ENCODE peak calls at places on chromosomes 13 and 19, in eight cellular contexts. One of them, this sample, is unnamed.

GRCh38 chr19:7916137-7916907 is 1.7 kb downstream of the TGFBR3L start:
- DNase-seq in colonic mucosa: no peak
- DNase-seq in fibroblast of pulmonary artery: no peak
- DNase-seq in left ventricle myocardium inferior: no peak
- DNase-seq in fibroblast of lung: no peak
- DNase-seq in tibial artery: no peak
- DNase-seq in HL-60: peak
- DNase-seq in stomach: peak
- DNase-seq in this sample: peak

GRCh38 chr19:40578442-40578908 is 1.8 kb downstream of the SHKBP1 start:
- DNase-seq in colonic mucosa: no peak
- DNase-seq in fibroblast of pulmonary artery: peak
- DNase-seq in left ventricle myocardium inferior: no peak
- DNase-seq in fibroblast of lung: no peak
- DNase-seq in tibial artery: no peak
- DNase-seq in HL-60: peak
- DNase-seq in stomach: no peak
- DNase-seq in this sample: no peak

GRCh38 chr13:24272452-24273161 is 36.8 kb upstream of the C1QTNF9 start:
- DNase-seq in colonic mucosa: peak
- DNase-seq in fibroblast of pulmonary artery: no peak
- DNase-seq in left ventricle myocardium inferior: no peak
- DNase-seq in fibroblast of lung: no peak
- DNase-seq in tibial artery: no peak
- DNase-seq in HL-60: no peak
- DNase-seq in stomach: no peak
- DNase-seq in this sample: peak

GRCh38 chr13:113147206-113147605 is 11.2 kb upstream of the PROZ start:
- DNase-seq in colonic mucosa: no peak
- DNase-seq in fibroblast of pulmonary artery: no peak
- DNase-seq in left ventricle myocardium inferior: no peak
- DNase-seq in fibroblast of lung: no peak
- DNase-seq in tibial artery: no peak
- DNase-seq in HL-60: no peak
- DNase-seq in stomach: no peak
- DNase-seq in this sample: no peak

GRCh38 chr19:41928754-41929535 is 696 bp upstream of the ERFL start:
- DNase-seq in colonic mucosa: peak
- DNase-seq in fibroblast of pulmonary artery: no peak
- DNase-seq in left ventricle myocardium inferior: no peak
- DNase-seq in fibroblast of lung: no peak
- DNase-seq in tibial artery: no peak
- DNase-seq in HL-60: peak
- DNase-seq in stomach: no peak
- DNase-seq in this sample: no peak

GRCh38 chr13:88483202-88483601 is 812.0 kb downstream of the SLITRK5 start:
- DNase-seq in colonic mucosa: no peak
- DNase-seq in fibroblast of pulmonary artery: no peak
- DNase-seq in left ventricle myocardium inferior: no peak
- DNase-seq in fibroblast of lung: no peak
- DNase-seq in tibial artery: no peak
- DNase-seq in HL-60: no peak
- DNase-seq in stomach: no peak
- DNase-seq in this sample: no peak

GRCh38 chr19:10861118-10861651 is 10.2 kb upstream of the CARM1 start:
- DNase-seq in colonic mucosa: peak
- DNase-seq in fibroblast of pulmonary artery: peak
- DNase-seq in left ventricle myocardium inferior: no peak
- DNase-seq in fibroblast of lung: no peak
- DNase-seq in tibial artery: no peak
- DNase-seq in HL-60: peak
- DNase-seq in stomach: peak
- DNase-seq in this sample: no peak

GRCh38 chr19:362154-362553 is 17.6 kb upstream of the MIER2 start:
- DNase-seq in colonic mucosa: no peak
- DNase-seq in fibroblast of pulmonary artery: no peak
- DNase-seq in left ventricle myocardium inferior: no peak
- DNase-seq in fibroblast of lung: no peak
- DNase-seq in tibial artery: no peak
- DNase-seq in HL-60: no peak
- DNase-seq in stomach: no peak
- DNase-seq in this sample: no peak

GRCh38 chr13:99766641-99767045 is 204.9 kb downstream of the ZIC5 start:
- DNase-seq in colonic mucosa: no peak
- DNase-seq in fibroblast of pulmonary artery: no peak
- DNase-seq in left ventricle myocardium inferior: no peak
- DNase-seq in fibroblast of lung: no peak
- DNase-seq in tibial artery: no peak
- DNase-seq in HL-60: no peak
- DNase-seq in stomach: no peak
- DNase-seq in this sample: no peak

GRCh38 chr19:40147338-40147692 is 43.9 kb upstream of the MAP3K10 start:
- DNase-seq in colonic mucosa: no peak
- DNase-seq in fibroblast of pulmonary artery: no peak
- DNase-seq in left ventricle myocardium inferior: no peak
- DNase-seq in fibroblast of lung: no peak
- DNase-seq in tibial artery: no peak
- DNase-seq in HL-60: no peak
- DNase-seq in stomach: no peak
- DNase-seq in this sample: no peak

GRCh38 chr19:23867895-23868294 is 46.8 kb upstream of the ZNF726 start:
- DNase-seq in colonic mucosa: no peak
- DNase-seq in fibroblast of pulmonary artery: no peak
- DNase-seq in left ventricle myocardium inferior: no peak
- DNase-seq in fibroblast of lung: no peak
- DNase-seq in tibial artery: no peak
- DNase-seq in HL-60: no peak
- DNase-seq in stomach: no peak
- DNase-seq in this sample: no peak

GRCh38 chr19:33252971-33253370 is 27.3 kb upstream of the SLC7A10 start:
- DNase-seq in colonic mucosa: no peak
- DNase-seq in fibroblast of pulmonary artery: no peak
- DNase-seq in left ventricle myocardium inferior: no peak
- DNase-seq in fibroblast of lung: no peak
- DNase-seq in tibial artery: no peak
- DNase-seq in HL-60: peak
- DNase-seq in stomach: no peak
- DNase-seq in this sample: no peak

GRCh38 chr13:101982903-101983302 is 418.9 kb downstream of the FGF14 start:
- DNase-seq in colonic mucosa: no peak
- DNase-seq in fibroblast of pulmonary artery: no peak
- DNase-seq in left ventricle myocardium inferior: no peak
- DNase-seq in fibroblast of lung: no peak
- DNase-seq in tibial artery: no peak
- DNase-seq in HL-60: no peak
- DNase-seq in stomach: no peak
- DNase-seq in this sample: no peak

GRCh38 chr13:98048263-98048662 is 94.6 kb upstream of the FARP1 start:
- DNase-seq in colonic mucosa: no peak
- DNase-seq in fibroblast of pulmonary artery: no peak
- DNase-seq in left ventricle myocardium inferior: no peak
- DNase-seq in fibroblast of lung: no peak
- DNase-seq in tibial artery: no peak
- DNase-seq in HL-60: no peak
- DNase-seq in stomach: no peak
- DNase-seq in this sample: no peak

GRCh38 chr19:54424201-54424600 is 8.9 kb downstream of the TTYH1 start:
- DNase-seq in colonic mucosa: no peak
- DNase-seq in fibroblast of pulmonary artery: no peak
- DNase-seq in left ventricle myocardium inferior: no peak
- DNase-seq in fibroblast of lung: no peak
- DNase-seq in tibial artery: no peak
- DNase-seq in HL-60: no peak
- DNase-seq in stomach: no peak
- DNase-seq in this sample: no peak

GRCh38 chr13:114070098-114070799 is 62.2 kb downstream of the RASA3 start:
- DNase-seq in colonic mucosa: no peak
- DNase-seq in fibroblast of pulmonary artery: no peak
- DNase-seq in left ventricle myocardium inferior: no peak
- DNase-seq in fibroblast of lung: no peak
- DNase-seq in tibial artery: peak
- DNase-seq in HL-60: no peak
- DNase-seq in stomach: no peak
- DNase-seq in this sample: no peak

GRCh38 chr13:114154476-114154875 is 22.1 kb upstream of the RASA3 start:
- DNase-seq in colonic mucosa: no peak
- DNase-seq in fibroblast of pulmonary artery: no peak
- DNase-seq in left ventricle myocardium inferior: no peak
- DNase-seq in fibroblast of lung: no peak
- DNase-seq in tibial artery: peak
- DNase-seq in HL-60: no peak
- DNase-seq in stomach: no peak
- DNase-seq in this sample: no peak

GRCh38 chr19:7575426-7576040 is 20.1 kb upstream of the CAMSAP3 start:
- DNase-seq in colonic mucosa: no peak
- DNase-seq in fibroblast of pulmonary artery: no peak
- DNase-seq in left ventricle myocardium inferior: no peak
- DNase-seq in fibroblast of lung: no peak
- DNase-seq in tibial artery: no peak
- DNase-seq in HL-60: peak
- DNase-seq in stomach: no peak
- DNase-seq in this sample: peak

GRCh38 chr13:112242777-112243176 is 133.4 kb upstream of the SPACA7 start:
- DNase-seq in colonic mucosa: no peak
- DNase-seq in fibroblast of pulmonary artery: no peak
- DNase-seq in left ventricle myocardium inferior: no peak
- DNase-seq in fibroblast of lung: no peak
- DNase-seq in tibial artery: no peak
- DNase-seq in HL-60: no peak
- DNase-seq in stomach: no peak
- DNase-seq in this sample: no peak

GRCh38 chr19:16073988-16074387 is 2.3 kb upstream of the TPM4 start:
- DNase-seq in colonic mucosa: no peak
- DNase-seq in fibroblast of pulmonary artery: no peak
- DNase-seq in left ventricle myocardium inferior: no peak
- DNase-seq in fibroblast of lung: no peak
- DNase-seq in tibial artery: peak
- DNase-seq in HL-60: peak
- DNase-seq in stomach: no peak
- DNase-seq in this sample: no peak

GRCh38 chr19:39752390-39752789 is 14.6 kb upstream of the CLC start:
- DNase-seq in colonic mucosa: no peak
- DNase-seq in fibroblast of pulmonary artery: no peak
- DNase-seq in left ventricle myocardium inferior: no peak
- DNase-seq in fibroblast of lung: no peak
- DNase-seq in tibial artery: no peak
- DNase-seq in HL-60: no peak
- DNase-seq in stomach: no peak
- DNase-seq in this sample: no peak

GRCh38 chr13:56189439-56189838 is 951.3 kb upstream of the PRR20A start:
- DNase-seq in colonic mucosa: no peak
- DNase-seq in fibroblast of pulmonary artery: no peak
- DNase-seq in left ventricle myocardium inferior: no peak
- DNase-seq in fibroblast of lung: no peak
- DNase-seq in tibial artery: no peak
- DNase-seq in HL-60: no peak
- DNase-seq in stomach: no peak
- DNase-seq in this sample: no peak

GRCh38 chr13:53123536-53123935 is 94.9 kb downstream of the OLFM4 start:
- DNase-seq in colonic mucosa: no peak
- DNase-seq in fibroblast of pulmonary artery: no peak
- DNase-seq in left ventricle myocardium inferior: no peak
- DNase-seq in fibroblast of lung: no peak
- DNase-seq in tibial artery: no peak
- DNase-seq in HL-60: no peak
- DNase-seq in stomach: no peak
- DNase-seq in this sample: no peak

GRCh38 chr19:5108123-5108613 is 139.3 kb downstream of the KDM4B start:
- DNase-seq in colonic mucosa: no peak
- DNase-seq in fibroblast of pulmonary artery: no peak
- DNase-seq in left ventricle myocardium inferior: no peak
- DNase-seq in fibroblast of lung: no peak
- DNase-seq in tibial artery: no peak
- DNase-seq in HL-60: no peak
- DNase-seq in stomach: no peak
- DNase-seq in this sample: no peak

GRCh38 chr19:5109560-5109959 is 140.6 kb downstream of the KDM4B start:
- DNase-seq in colonic mucosa: no peak
- DNase-seq in fibroblast of pulmonary artery: no peak
- DNase-seq in left ventricle myocardium inferior: no peak
- DNase-seq in fibroblast of lung: no peak
- DNase-seq in tibial artery: no peak
- DNase-seq in HL-60: no peak
- DNase-seq in stomach: no peak
- DNase-seq in this sample: no peak

GRCh38 chr19:5110546-5110945 is 141.6 kb downstream of the KDM4B start:
- DNase-seq in colonic mucosa: no peak
- DNase-seq in fibroblast of pulmonary artery: no peak
- DNase-seq in left ventricle myocardium inferior: no peak
- DNase-seq in fibroblast of lung: no peak
- DNase-seq in tibial artery: no peak
- DNase-seq in HL-60: no peak
- DNase-seq in stomach: no peak
- DNase-seq in this sample: no peak

GRCh38 chr19:5107432-5108122 is 138.7 kb downstream of the KDM4B start:
- DNase-seq in colonic mucosa: no peak
- DNase-seq in fibroblast of pulmonary artery: no peak
- DNase-seq in left ventricle myocardium inferior: peak
- DNase-seq in fibroblast of lung: no peak
- DNase-seq in tibial artery: no peak
- DNase-seq in HL-60: no peak
- DNase-seq in stomach: no peak
- DNase-seq in this sample: no peak

GRCh38 chr19:5108866-5109265 is 140.0 kb downstream of the KDM4B start:
- DNase-seq in colonic mucosa: no peak
- DNase-seq in fibroblast of pulmonary artery: no peak
- DNase-seq in left ventricle myocardium inferior: no peak
- DNase-seq in fibroblast of lung: no peak
- DNase-seq in tibial artery: no peak
- DNase-seq in HL-60: no peak
- DNase-seq in stomach: no peak
- DNase-seq in this sample: no peak
- TF ChIP-seq CTCF in colonic mucosa: no peak
- TF ChIP-seq CTCF in fibroblast of pulmonary artery: no peak
- TF ChIP-seq CTCF in left ventricle myocardium inferior: no peak
- TF ChIP-seq CTCF in fibroblast of lung: no peak
- TF ChIP-seq CTCF in tibial artery: no peak
- TF ChIP-seq CTCF in HL-60: no peak
- TF ChIP-seq CTCF in stomach: no peak
- TF ChIP-seq CTCF in this sample: no peak

GRCh38 chr13:27920677-27921420 is 1.0 kb downstream of the PDX1 start:
- DNase-seq in colonic mucosa: no peak
- DNase-seq in fibroblast of pulmonary artery: peak
- DNase-seq in left ventricle myocardium inferior: no peak
- DNase-seq in fibroblast of lung: peak
- DNase-seq in tibial artery: no peak
- DNase-seq in HL-60: peak
- DNase-seq in stomach: no peak
- DNase-seq in this sample: peak
- H3K4me3 ChIP-seq in colonic mucosa: peak
- H3K4me3 ChIP-seq in fibroblast of pulmonary artery: peak
- H3K4me3 ChIP-seq in left ventricle myocardium inferior: peak
- H3K4me3 ChIP-seq in fibroblast of lung: no peak
- H3K4me3 ChIP-seq in tibial artery: peak
- H3K4me3 ChIP-seq in HL-60: peak
- H3K4me3 ChIP-seq in stomach: peak
- H3K4me3 ChIP-seq in this sample: peak

GRCh38 chr13:27622102-27622820 is 569 bp downstream of the POLR1D start:
- DNase-seq in colonic mucosa: no peak
- DNase-seq in fibroblast of pulmonary artery: peak
- DNase-seq in left ventricle myocardium inferior: no peak
- DNase-seq in fibroblast of lung: peak
- DNase-seq in tibial artery: no peak
- DNase-seq in HL-60: peak
- DNase-seq in stomach: no peak
- DNase-seq in this sample: no peak
- TF ChIP-seq CTCF in colonic mucosa: no peak
- TF ChIP-seq CTCF in fibroblast of pulmonary artery: peak
- TF ChIP-seq CTCF in left ventricle myocardium inferior: no peak
- TF ChIP-seq CTCF in fibroblast of lung: peak
- TF ChIP-seq CTCF in tibial artery: peak
- TF ChIP-seq CTCF in HL-60: no peak
- TF ChIP-seq CTCF in stomach: peak
- TF ChIP-seq CTCF in this sample: peak

GRCh38 chr13:66994498-66995365 is 235.4 kb downstream of the PCDH9 start:
- DNase-seq in colonic mucosa: no peak
- DNase-seq in fibroblast of pulmonary artery: no peak
- DNase-seq in left ventricle myocardium inferior: no peak
- DNase-seq in fibroblast of lung: no peak
- DNase-seq in tibial artery: no peak
- DNase-seq in HL-60: no peak
- DNase-seq in stomach: no peak
- DNase-seq in this sample: no peak
- H3K4me3 ChIP-seq in colonic mucosa: no peak
- H3K4me3 ChIP-seq in fibroblast of pulmonary artery: peak
- H3K4me3 ChIP-seq in left ventricle myocardium inferior: peak
- H3K4me3 ChIP-seq in fibroblast of lung: no peak
- H3K4me3 ChIP-seq in tibial artery: peak
- H3K4me3 ChIP-seq in HL-60: no peak
- H3K4me3 ChIP-seq in stomach: peak
- H3K4me3 ChIP-seq in this sample: no peak

This sample was measured in fibroblast of villous mesenchyme.